ENCODE peak calls at places on chromosome 18, in six cellular contexts. One of them, this sample, is unnamed. For H3K9me3, the result is how much of the 10 kb centered on the place peaks cover.

GRCh38 chr18:42113529-42114191 is 158.6 kb downstream of the PIK3C3 start:
- DNase-seq in astrocyte: peak
- DNase-seq in left ventricle myocardium inferior: no peak
- DNase-seq in mammary epithelial cell: peak
- DNase-seq in fibroblast of lung: peak
- DNase-seq in PC-9: no peak
- DNase-seq in this sample: no peak

GRCh38 chr18:73038336-73038735 is 170.5 kb upstream of the NETO1 start:
- DNase-seq in astrocyte: no peak
- DNase-seq in left ventricle myocardium inferior: no peak
- DNase-seq in mammary epithelial cell: no peak
- DNase-seq in fibroblast of lung: no peak
- DNase-seq in PC-9: no peak
- DNase-seq in this sample: no peak

GRCh38 chr18:61435064-61435652 is 101.9 kb downstream of the CDH20 start:
- DNase-seq in astrocyte: no peak
- DNase-seq in left ventricle myocardium inferior: no peak
- DNase-seq in mammary epithelial cell: no peak
- DNase-seq in fibroblast of lung: peak
- DNase-seq in PC-9: no peak
- DNase-seq in this sample: no peak

GRCh38 chr18:13161276-13161899 is 57.2 kb upstream of the LDLRAD4 start:
- DNase-seq in astrocyte: no peak
- DNase-seq in left ventricle myocardium inferior: no peak
- DNase-seq in mammary epithelial cell: no peak
- DNase-seq in fibroblast of lung: no peak
- DNase-seq in PC-9: no peak
- DNase-seq in this sample: no peak

GRCh38 chr18:2424420-2424819 is 146.9 kb downstream of the METTL4 start:
- DNase-seq in astrocyte: no peak
- DNase-seq in left ventricle myocardium inferior: no peak
- DNase-seq in mammary epithelial cell: peak
- DNase-seq in fibroblast of lung: no peak
- DNase-seq in PC-9: no peak
- DNase-seq in this sample: no peak

GRCh38 chr18:34352385-34353163 is 127.9 kb upstream of the NOL4 start:
- DNase-seq in astrocyte: no peak
- DNase-seq in left ventricle myocardium inferior: no peak
- DNase-seq in mammary epithelial cell: no peak
- DNase-seq in fibroblast of lung: peak
- DNase-seq in PC-9: no peak
- DNase-seq in this sample: no peak

GRCh38 chr18:42514522-42514921 is 559.5 kb downstream of the PIK3C3 start:
- DNase-seq in astrocyte: peak
- DNase-seq in left ventricle myocardium inferior: no peak
- DNase-seq in mammary epithelial cell: peak
- DNase-seq in fibroblast of lung: no peak
- DNase-seq in PC-9: no peak
- DNase-seq in this sample: no peak

GRCh38 chr18:23926590-23926989 is 88.0 kb upstream of the TTC39C start:
- DNase-seq in astrocyte: no peak
- DNase-seq in left ventricle myocardium inferior: no peak
- DNase-seq in mammary epithelial cell: no peak
- DNase-seq in fibroblast of lung: no peak
- DNase-seq in PC-9: no peak
- DNase-seq in this sample: no peak

GRCh38 chr18:36035253-36035652 is 32.1 kb downstream of the RPRD1A start:
- DNase-seq in astrocyte: peak
- DNase-seq in left ventricle myocardium inferior: no peak
- DNase-seq in mammary epithelial cell: no peak
- DNase-seq in fibroblast of lung: no peak
- DNase-seq in PC-9: no peak
- DNase-seq in this sample: no peak

GRCh38 chr18:71398530-71398929 is 1109.7 kb downstream of the SOCS6 start:
- DNase-seq in astrocyte: peak
- DNase-seq in left ventricle myocardium inferior: no peak
- DNase-seq in mammary epithelial cell: no peak
- DNase-seq in fibroblast of lung: peak
- DNase-seq in PC-9: no peak
- DNase-seq in this sample: no peak

GRCh38 chr18:34330308-34330707 is 105.6 kb upstream of the NOL4 start:
- DNase-seq in astrocyte: no peak
- DNase-seq in left ventricle myocardium inferior: no peak
- DNase-seq in mammary epithelial cell: no peak
- DNase-seq in fibroblast of lung: no peak
- DNase-seq in PC-9: no peak
- DNase-seq in this sample: no peak

GRCh38 chr18:77000527-77000926 is 132.1 kb downstream of the MBP start:
- DNase-seq in astrocyte: peak
- DNase-seq in left ventricle myocardium inferior: peak
- DNase-seq in mammary epithelial cell: peak
- DNase-seq in fibroblast of lung: peak
- DNase-seq in PC-9: no peak
- DNase-seq in this sample: peak

GRCh38 chr18:69947361-69948106 is at the start of gene CD226:
- DNase-seq in astrocyte: no peak
- DNase-seq in left ventricle myocardium inferior: no peak
- DNase-seq in mammary epithelial cell: no peak
- DNase-seq in fibroblast of lung: no peak
- DNase-seq in PC-9: no peak
- DNase-seq in this sample: no peak

GRCh38 chr18:21747268-21747667 is 6.7 kb downstream of the MIB1 start:
- DNase-seq in astrocyte: no peak
- DNase-seq in left ventricle myocardium inferior: no peak
- DNase-seq in mammary epithelial cell: no peak
- DNase-seq in fibroblast of lung: no peak
- DNase-seq in PC-9: no peak
- DNase-seq in this sample: no peak

GRCh38 chr18:21742323-21742687 is 1.7 kb downstream of the MIB1 start:
- DNase-seq in astrocyte: peak
- DNase-seq in left ventricle myocardium inferior: no peak
- DNase-seq in mammary epithelial cell: peak
- DNase-seq in fibroblast of lung: peak
- DNase-seq in PC-9: no peak
- DNase-seq in this sample: no peak

GRCh38 chr18:21743166-21743831 is 2.7 kb downstream of the MIB1 start:
- DNase-seq in astrocyte: no peak
- DNase-seq in left ventricle myocardium inferior: no peak
- DNase-seq in mammary epithelial cell: no peak
- DNase-seq in fibroblast of lung: no peak
- DNase-seq in PC-9: no peak
- DNase-seq in this sample: no peak

GRCh38 chr18:21747764-21748693 is 7.4 kb downstream of the MIB1 start:
- DNase-seq in astrocyte: no peak
- DNase-seq in left ventricle myocardium inferior: no peak
- DNase-seq in mammary epithelial cell: no peak
- DNase-seq in fibroblast of lung: no peak
- DNase-seq in PC-9: no peak
- DNase-seq in this sample: no peak

GRCh38 chr18:21745234-21745633 is 4.6 kb downstream of the MIB1 start:
- DNase-seq in astrocyte: no peak
- DNase-seq in left ventricle myocardium inferior: no peak
- DNase-seq in mammary epithelial cell: no peak
- DNase-seq in fibroblast of lung: no peak
- DNase-seq in PC-9: no peak
- DNase-seq in this sample: no peak
- TF ChIP-seq CTCF in astrocyte: no peak
- TF ChIP-seq CTCF in left ventricle myocardium inferior: no peak
- TF ChIP-seq CTCF in mammary epithelial cell: no peak
- TF ChIP-seq CTCF in fibroblast of lung: no peak
- TF ChIP-seq CTCF in PC-9: no peak
- TF ChIP-seq CTCF in this sample: no peak

DNA sequence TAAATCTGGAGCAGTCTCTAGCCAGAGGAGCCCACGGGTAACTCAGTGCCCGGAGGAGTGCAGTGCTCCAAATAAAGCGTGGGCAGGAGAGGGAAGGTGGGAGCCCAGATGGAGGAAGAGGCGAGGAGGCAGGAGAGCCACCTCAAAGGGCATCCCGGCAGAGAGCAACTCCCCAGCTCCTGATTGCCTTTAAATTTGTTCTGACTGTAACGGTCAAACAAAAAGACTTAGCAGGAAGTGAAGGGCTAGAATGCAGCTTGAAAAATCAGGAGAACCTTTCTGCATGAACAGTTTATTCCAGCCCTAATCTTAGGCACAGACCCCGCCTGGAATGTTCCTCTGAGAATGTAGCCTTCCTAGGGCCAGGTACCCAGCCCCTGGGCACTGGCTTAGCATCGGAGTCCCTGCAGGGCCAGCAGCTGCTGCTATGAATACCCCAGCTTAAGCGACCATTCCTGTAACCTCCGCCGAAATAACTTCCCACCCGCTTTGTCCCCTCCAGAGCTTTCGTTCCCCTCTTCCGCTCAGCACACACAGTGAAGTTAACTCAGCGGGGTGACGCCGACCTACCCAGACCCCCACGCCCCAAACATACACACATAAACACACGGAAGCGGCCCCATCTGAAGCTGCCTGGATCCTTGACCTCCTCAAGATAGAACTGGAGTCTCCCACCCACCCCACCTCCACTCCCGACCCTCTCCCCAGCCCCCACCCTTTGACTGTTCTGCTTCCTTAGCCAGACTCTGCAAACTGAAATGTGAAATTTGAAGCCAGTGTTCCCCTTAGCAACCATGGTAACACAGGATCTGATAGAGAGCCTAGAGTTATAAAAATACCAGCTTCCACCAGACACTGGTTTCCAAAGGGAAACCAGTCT is 123.2 kb downstream of the SMAD7 start:
- DNase-seq in astrocyte: peak
- DNase-seq in left ventricle myocardium inferior: no peak
- DNase-seq in mammary epithelial cell: no peak
- DNase-seq in fibroblast of lung: peak
- DNase-seq in PC-9: peak
- DNase-seq in this sample: no peak
- H3K27ac ChIP-seq in astrocyte: peak
- H3K27ac ChIP-seq in left ventricle myocardium inferior: peak
- H3K27ac ChIP-seq in mammary epithelial cell: no peak
- H3K27ac ChIP-seq in fibroblast of lung: peak
- H3K27ac ChIP-seq in PC-9: no peak
- H3K27ac ChIP-seq in this sample: peak

GRCh38 chr18:78979682-78980278 is at the start of gene SALL3:
- DNase-seq in astrocyte: no peak
- DNase-seq in left ventricle myocardium inferior: no peak
- DNase-seq in mammary epithelial cell: no peak
- DNase-seq in fibroblast of lung: no peak
- DNase-seq in PC-9: no peak
- DNase-seq in this sample: no peak

GRCh38 chr18:78978336-78979057 is 1.1 kb upstream of the SALL3 start:
- DNase-seq in astrocyte: no peak
- DNase-seq in left ventricle myocardium inferior: no peak
- DNase-seq in mammary epithelial cell: no peak
- DNase-seq in fibroblast of lung: no peak
- DNase-seq in PC-9: no peak
- DNase-seq in this sample: no peak

GRCh38 chr18:78976697-78977626 is 2.7 kb upstream of the SALL3 start:
- DNase-seq in astrocyte: no peak
- DNase-seq in left ventricle myocardium inferior: no peak
- DNase-seq in mammary epithelial cell: no peak
- DNase-seq in fibroblast of lung: no peak
- DNase-seq in PC-9: no peak
- DNase-seq in this sample: no peak

GRCh38 chr18:78979058-78979680 is 449 bp upstream of the SALL3 start:
- DNase-seq in astrocyte: no peak
- DNase-seq in left ventricle myocardium inferior: no peak
- DNase-seq in mammary epithelial cell: no peak
- DNase-seq in fibroblast of lung: no peak
- DNase-seq in PC-9: no peak
- DNase-seq in this sample: no peak

DNA sequence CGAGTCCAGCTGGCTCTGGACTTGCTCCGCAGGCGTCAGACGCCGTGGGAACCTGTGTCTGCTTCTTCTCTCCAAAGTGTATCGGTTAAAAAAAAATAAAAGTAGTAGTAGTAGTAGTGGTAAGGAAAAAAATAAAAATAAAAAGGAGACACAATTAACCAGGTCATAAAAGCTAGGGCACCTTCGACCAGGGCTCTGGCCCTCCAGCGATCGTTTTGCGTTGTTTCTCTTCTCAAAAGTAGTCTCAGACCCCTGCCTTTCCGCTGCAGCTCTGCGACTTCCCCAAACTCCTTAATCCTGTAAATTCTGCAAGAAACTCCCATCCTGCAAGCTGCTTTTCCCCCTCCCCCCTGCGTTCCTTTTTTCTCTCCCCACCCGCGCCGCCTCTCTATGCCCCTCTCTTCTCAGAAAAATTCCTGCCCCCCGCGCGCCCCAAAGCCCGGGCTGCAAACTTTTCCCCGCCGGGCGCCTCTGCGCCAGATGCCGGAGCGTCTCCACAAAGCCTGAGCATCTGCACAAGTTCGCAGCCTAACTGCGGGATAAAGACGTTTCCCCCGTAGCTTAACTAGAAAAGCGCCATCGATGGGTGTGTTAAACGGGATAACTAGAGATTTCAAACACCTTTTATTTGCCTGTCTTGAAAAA is 1.9 kb upstream of the SALL3 start:
- DNase-seq in astrocyte: no peak
- DNase-seq in left ventricle myocardium inferior: no peak
- DNase-seq in mammary epithelial cell: no peak
- DNase-seq in fibroblast of lung: no peak
- DNase-seq in PC-9: no peak
- DNase-seq in this sample: no peak
- H3K9me3 ChIP-seq in astrocyte: under half
- H3K9me3 ChIP-seq in left ventricle myocardium inferior: under half
- H3K9me3 ChIP-seq in mammary epithelial cell: under half
- H3K9me3 ChIP-seq in fibroblast of lung: under half
- H3K9me3 ChIP-seq in PC-9: under half
- H3K9me3 ChIP-seq in this sample: under half

GRCh38 chr18:26771524-26771923 is 94.0 kb downstream of the AQP4 start:
- DNase-seq in astrocyte: no peak
- DNase-seq in left ventricle myocardium inferior: no peak
- DNase-seq in mammary epithelial cell: no peak
- DNase-seq in fibroblast of lung: no peak
- DNase-seq in PC-9: no peak
- DNase-seq in this sample: no peak
- TF ChIP-seq CTCF in astrocyte: no peak
- TF ChIP-seq CTCF in left ventricle myocardium inferior: peak
- TF ChIP-seq CTCF in mammary epithelial cell: peak
- TF ChIP-seq CTCF in fibroblast of lung: no peak
- TF ChIP-seq CTCF in PC-9: peak
- TF ChIP-seq CTCF in this sample: peak

DNA sequence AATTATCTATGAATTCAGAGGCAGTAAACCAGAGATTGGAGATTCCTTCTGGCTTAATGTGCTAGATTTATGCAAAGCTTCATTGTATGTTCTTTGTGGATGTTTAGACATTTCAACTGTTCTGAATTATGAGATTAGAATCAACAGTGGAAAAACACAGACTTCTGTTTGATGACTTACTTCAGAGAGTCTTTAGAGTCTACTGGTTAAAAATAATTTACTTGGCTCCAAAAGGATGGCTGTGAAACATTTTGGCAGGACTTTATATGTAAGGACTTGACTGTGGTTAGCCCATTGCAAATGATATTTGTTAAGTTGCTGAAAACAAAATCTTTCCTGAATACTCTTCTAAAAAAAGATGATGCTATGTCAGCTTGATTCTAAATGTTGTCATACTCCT is 25.5 kb upstream of the LRRC30 start:
- DNase-seq in astrocyte: peak
- DNase-seq in left ventricle myocardium inferior: no peak
- DNase-seq in mammary epithelial cell: no peak
- DNase-seq in fibroblast of lung: peak
- DNase-seq in PC-9: no peak
- DNase-seq in this sample: no peak
- H3K27ac ChIP-seq in astrocyte: no peak
- H3K27ac ChIP-seq in left ventricle myocardium inferior: no peak
- H3K27ac ChIP-seq in mammary epithelial cell: no peak
- H3K27ac ChIP-seq in fibroblast of lung: no peak
- H3K27ac ChIP-seq in PC-9: no peak
- H3K27ac ChIP-seq in this sample: peak